ENCODE peak calls at places on chromosome X, in five cellular contexts. One of them, this sample, is unnamed.

GRCh38 chrX:120456973-120457372 is 12.1 kb downstream of the LAMP2 start:
- DNase-seq in fibroblast of lung: no peak
- DNase-seq in astrocyte: peak
- DNase-seq in endodermal cell: no peak
- DNase-seq in HepG2: no peak
- DNase-seq in this sample: peak

GRCh38 chrX:7149421-7149820 is 1.5 kb upstream of the PUDP start:
- DNase-seq in HepG2: no peak
- DNase-seq in endodermal cell: no peak
- DNase-seq in astrocyte: no peak
- DNase-seq in fibroblast of lung: no peak
- DNase-seq in this sample: no peak

GRCh38 chrX:134364711-134365110 is 95.3 kb upstream of the HPRT1 start:
- DNase-seq in astrocyte: no peak
- DNase-seq in HepG2: no peak
- DNase-seq in fibroblast of lung: peak
- DNase-seq in endodermal cell: no peak
- DNase-seq in this sample: no peak

GRCh38 chrX:44949125-44949524 is 76.1 kb downstream of the KDM6A start:
- DNase-seq in astrocyte: no peak
- DNase-seq in endodermal cell: no peak
- DNase-seq in HepG2: no peak
- DNase-seq in fibroblast of lung: no peak
- DNase-seq in this sample: no peak

GRCh38 chrX:130631011-130631410 is 229.2 kb downstream of the RBMX2 start:
- DNase-seq in endodermal cell: no peak
- DNase-seq in astrocyte: no peak
- DNase-seq in HepG2: no peak
- DNase-seq in fibroblast of lung: no peak
- DNase-seq in this sample: no peak

GRCh38 chrX:129653985-129654651 is 638 bp downstream of the APLN start:
- DNase-seq in endodermal cell: peak
- DNase-seq in fibroblast of lung: no peak
- DNase-seq in HepG2: no peak
- DNase-seq in astrocyte: no peak
- DNase-seq in this sample: peak

GRCh38 chrX:33178690-33179089 is 32.7 kb downstream of the DMD start:
- DNase-seq in HepG2: no peak
- DNase-seq in endodermal cell: no peak
- DNase-seq in fibroblast of lung: no peak
- DNase-seq in astrocyte: no peak
- DNase-seq in this sample: no peak

GRCh38 chrX:147626605-147627004 is 285.1 kb upstream of the FMR1 start:
- DNase-seq in astrocyte: no peak
- DNase-seq in endodermal cell: no peak
- DNase-seq in fibroblast of lung: no peak
- DNase-seq in HepG2: no peak
- DNase-seq in this sample: no peak

GRCh38 chrX:30301977-30302376 is 7.2 kb downstream of the NR0B1 start:
- DNase-seq in astrocyte: peak
- DNase-seq in fibroblast of lung: peak
- DNase-seq in HepG2: no peak
- DNase-seq in endodermal cell: peak
- DNase-seq in this sample: peak

GRCh38 chrX:73823473-73824004 is 260.5 kb downstream of the CHIC1 start:
- DNase-seq in endodermal cell: no peak
- DNase-seq in astrocyte: no peak
- DNase-seq in fibroblast of lung: no peak
- DNase-seq in HepG2: no peak
- DNase-seq in this sample: no peak

GRCh38 chrX:23012162-23012561 is 12.4 kb downstream of the DDX53 start:
- DNase-seq in endodermal cell: no peak
- DNase-seq in fibroblast of lung: no peak
- DNase-seq in astrocyte: no peak
- DNase-seq in HepG2: no peak
- DNase-seq in this sample: no peak

GRCh38 chrX:15349046-15349445 is 13.7 kb upstream of the PIGA start:
- DNase-seq in astrocyte: peak
- DNase-seq in fibroblast of lung: peak
- DNase-seq in endodermal cell: peak
- DNase-seq in HepG2: peak
- DNase-seq in this sample: peak

GRCh38 chrX:51336584-51336983 is 4.0 kb downstream of the NUDT10 start:
- DNase-seq in endodermal cell: peak
- DNase-seq in HepG2: peak
- DNase-seq in fibroblast of lung: peak
- DNase-seq in astrocyte: peak
- DNase-seq in this sample: peak

GRCh38 chrX:11765449-11765848 is 7.4 kb downstream of the MSL3 start:
- DNase-seq in HepG2: no peak
- DNase-seq in astrocyte: no peak
- DNase-seq in fibroblast of lung: no peak
- DNase-seq in endodermal cell: no peak
- DNase-seq in this sample: no peak

GRCh38 chrX:17860811-17861495 is at the start of gene RAI2:
- DNase-seq in endodermal cell: peak
- DNase-seq in fibroblast of lung: no peak
- DNase-seq in HepG2: no peak
- DNase-seq in astrocyte: no peak
- DNase-seq in this sample: no peak

GRCh38 chrX:16771483-16772398 is 14.5 kb upstream of the TXLNG start:
- DNase-seq in astrocyte: peak
- DNase-seq in HepG2: peak
- DNase-seq in endodermal cell: peak
- DNase-seq in fibroblast of lung: peak
- DNase-seq in this sample: peak

GRCh38 chrX:119698835-119699234 is 5.9 kb upstream of the SEPTIN6 start:
- DNase-seq in astrocyte: peak
- DNase-seq in endodermal cell: peak
- DNase-seq in fibroblast of lung: peak
- DNase-seq in HepG2: peak
- DNase-seq in this sample: peak

GRCh38 chrX:24838624-24839023 is 144.9 kb downstream of the POLA1 start:
- DNase-seq in HepG2: no peak
- DNase-seq in fibroblast of lung: peak
- DNase-seq in astrocyte: peak
- DNase-seq in endodermal cell: no peak
- DNase-seq in this sample: peak

GRCh38 chrX:13692771-13693231 is 3.9 kb downstream of the RAB9A start:
- DNase-seq in HepG2: no peak
- DNase-seq in astrocyte: peak
- DNase-seq in fibroblast of lung: no peak
- DNase-seq in endodermal cell: no peak
- DNase-seq in this sample: no peak
- H3K9ac ChIP-seq in HepG2: no peak
- H3K9ac ChIP-seq in astrocyte: no peak
- H3K9ac ChIP-seq in fibroblast of lung: no peak
- H3K9ac ChIP-seq in endodermal cell: no peak
- H3K9ac ChIP-seq in this sample: no peak

GRCh38 chrX:103330601-103331397 is 760 bp downstream of the TCEAL7 start:
- DNase-seq in astrocyte: peak
- DNase-seq in endodermal cell: peak
- DNase-seq in fibroblast of lung: peak
- DNase-seq in HepG2: no peak
- DNase-seq in this sample: no peak

DNA sequence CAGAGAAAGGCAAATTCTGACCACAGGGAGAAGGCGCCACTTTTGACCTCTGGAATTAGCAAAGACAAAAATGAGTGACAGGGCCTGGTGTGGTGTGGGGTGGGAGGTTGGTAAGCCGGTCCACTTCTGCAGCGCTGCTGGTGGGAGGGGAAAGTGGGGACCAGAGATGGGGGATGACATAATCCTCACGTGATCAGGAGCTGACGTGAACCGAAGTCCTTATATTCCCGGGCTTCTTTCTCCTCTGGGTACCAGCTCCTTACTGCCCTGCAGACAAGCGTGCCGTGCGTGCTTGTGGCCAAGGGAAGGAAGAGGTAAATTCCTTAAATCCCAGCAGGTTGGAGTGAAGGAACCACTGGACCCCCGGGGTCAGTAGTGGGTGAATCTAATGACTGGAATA is at the start of gene TCEAL7:
- DNase-seq in HepG2: no peak
- DNase-seq in endodermal cell: no peak
- DNase-seq in fibroblast of lung: peak
- DNase-seq in astrocyte: peak
- DNase-seq in this sample: no peak
- H3K9ac ChIP-seq in HepG2: no peak
- H3K9ac ChIP-seq in endodermal cell: peak
- H3K9ac ChIP-seq in fibroblast of lung: peak
- H3K9ac ChIP-seq in astrocyte: peak
- H3K9ac ChIP-seq in this sample: no peak

GRCh38 chrX:153723351-153724251 is 586 bp downstream of the BCAP31 start:
- DNase-seq in endodermal cell: peak
- DNase-seq in astrocyte: no peak
- DNase-seq in fibroblast of lung: peak
- DNase-seq in HepG2: peak
- DNase-seq in this sample: peak

GRCh38 chrX:153726286-153727107 is 1.8 kb downstream of the ABCD1 start:
- DNase-seq in fibroblast of lung: peak
- DNase-seq in astrocyte: peak
- DNase-seq in HepG2: peak
- DNase-seq in endodermal cell: peak
- DNase-seq in this sample: peak

GRCh38 chrX:153725832-153726285 is 1.2 kb downstream of the ABCD1 start:
- DNase-seq in astrocyte: no peak
- DNase-seq in endodermal cell: no peak
- DNase-seq in HepG2: no peak
- DNase-seq in fibroblast of lung: no peak
- DNase-seq in this sample: peak

GRCh38 chrX:153724252-153725038 is at the start of the genes ABCD1 and BCAP31:
- DNase-seq in HepG2: peak
- DNase-seq in astrocyte: peak
- DNase-seq in endodermal cell: peak
- DNase-seq in fibroblast of lung: peak
- DNase-seq in this sample: peak

GRCh38 chrX:153725039-153725831 is 579 bp downstream of the ABCD1 start:
- DNase-seq in HepG2: no peak
- DNase-seq in astrocyte: no peak
- DNase-seq in endodermal cell: peak
- DNase-seq in fibroblast of lung: no peak
- DNase-seq in this sample: peak
- H3K9ac ChIP-seq in HepG2: peak
- H3K9ac ChIP-seq in astrocyte: peak
- H3K9ac ChIP-seq in endodermal cell: peak
- H3K9ac ChIP-seq in fibroblast of lung: peak
- H3K9ac ChIP-seq in this sample: peak

GRCh38 chrX:39263946-39264483 is 462.8 kb downstream of the MID1IP1 start:
- DNase-seq in astrocyte: no peak
- DNase-seq in endodermal cell: no peak
- DNase-seq in HepG2: no peak
- DNase-seq in fibroblast of lung: no peak
- DNase-seq in this sample: no peak

GRCh38 chrX:39262641-39263040 is 461.4 kb downstream of the MID1IP1 start:
- DNase-seq in fibroblast of lung: no peak
- DNase-seq in astrocyte: no peak
- DNase-seq in HepG2: no peak
- DNase-seq in endodermal cell: no peak
- DNase-seq in this sample: no peak

GRCh38 chrX:39260965-39261364 is 459.7 kb downstream of the MID1IP1 start:
- DNase-seq in HepG2: no peak
- DNase-seq in endodermal cell: no peak
- DNase-seq in fibroblast of lung: no peak
- DNase-seq in astrocyte: peak
- DNase-seq in this sample: peak

GRCh38 chrX:39258331-39258730 is 457.1 kb downstream of the MID1IP1 start:
- DNase-seq in HepG2: no peak
- DNase-seq in endodermal cell: peak
- DNase-seq in fibroblast of lung: no peak
- DNase-seq in astrocyte: peak
- DNase-seq in this sample: no peak

DNA sequence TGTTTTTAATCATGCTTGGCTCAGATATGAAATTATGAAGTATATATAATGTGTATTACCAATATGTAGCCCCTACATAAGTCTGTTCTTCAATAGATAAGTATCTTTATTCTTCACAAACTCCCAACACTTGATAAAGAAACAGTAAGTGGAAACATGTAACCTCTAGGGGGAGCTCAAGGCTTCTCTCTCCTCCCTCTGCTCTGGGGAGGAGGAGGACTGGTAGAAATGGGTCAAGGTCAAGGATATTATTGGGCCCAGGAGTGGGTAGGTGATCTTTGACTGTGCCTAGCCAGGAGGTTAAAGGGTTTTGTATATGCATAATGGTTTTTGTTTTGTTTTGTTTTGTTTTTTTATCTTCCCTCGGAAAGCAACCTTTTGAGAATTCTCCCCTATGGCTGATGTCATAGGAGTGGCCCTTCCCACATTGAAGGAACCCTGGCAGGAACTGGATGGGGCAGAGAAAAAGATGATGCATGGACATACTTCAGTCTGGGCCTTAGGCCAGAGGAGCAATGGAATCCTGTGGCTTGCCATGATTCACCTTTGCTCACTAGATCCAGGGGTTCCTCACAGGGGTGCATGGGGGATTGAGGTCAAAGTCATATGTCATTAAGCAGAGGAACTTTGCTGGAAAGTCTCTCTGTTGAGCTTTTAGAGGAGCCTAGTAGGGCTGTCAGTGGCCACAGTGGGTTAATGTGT is 460.3 kb downstream of the MID1IP1 start:
- DNase-seq in fibroblast of lung: peak
- DNase-seq in endodermal cell: peak
- DNase-seq in astrocyte: peak
- DNase-seq in HepG2: peak
- DNase-seq in this sample: peak
- H3K9ac ChIP-seq in fibroblast of lung: no peak
- H3K9ac ChIP-seq in endodermal cell: no peak
- H3K9ac ChIP-seq in astrocyte: no peak
- H3K9ac ChIP-seq in HepG2: no peak
- H3K9ac ChIP-seq in this sample: no peak

GRCh38 chrX:135639066-135639815 is 74.2 kb upstream of the CT45A1 start:
- DNase-seq in HepG2: no peak
- DNase-seq in astrocyte: no peak
- DNase-seq in fibroblast of lung: no peak
- DNase-seq in endodermal cell: no peak
- DNase-seq in this sample: no peak
- H3K9ac ChIP-seq in HepG2: no peak
- H3K9ac ChIP-seq in astrocyte: no peak
- H3K9ac ChIP-seq in fibroblast of lung: no peak
- H3K9ac ChIP-seq in endodermal cell: no peak
- H3K9ac ChIP-seq in this sample: no peak

DNA sequence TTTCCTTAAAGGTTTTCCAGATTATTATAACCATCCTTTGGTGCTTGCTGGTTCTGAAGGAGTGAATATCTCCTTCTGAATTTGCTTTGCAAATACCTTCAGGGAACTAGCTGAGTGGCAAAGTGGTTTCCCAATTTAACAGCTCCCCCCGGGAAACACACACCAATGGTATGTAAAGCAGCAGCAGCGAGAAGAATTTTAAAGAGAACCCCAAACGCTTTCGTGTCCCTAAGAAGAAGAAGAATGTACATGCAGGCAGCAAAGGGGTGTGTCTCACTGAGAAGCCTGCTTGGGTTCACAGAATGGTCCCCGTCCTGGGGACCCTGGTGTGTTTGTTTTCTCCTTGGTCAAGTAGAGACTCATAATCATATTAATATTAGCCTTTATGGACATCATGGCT is 4.2 kb upstream of the AKAP17A start:
- DNase-seq in astrocyte: no peak
- DNase-seq in endodermal cell: peak
- DNase-seq in HepG2: no peak
- DNase-seq in fibroblast of lung: no peak
- DNase-seq in this sample: no peak
- H3K9ac ChIP-seq in astrocyte: no peak
- H3K9ac ChIP-seq in endodermal cell: no peak
- H3K9ac ChIP-seq in HepG2: no peak
- H3K9ac ChIP-seq in fibroblast of lung: no peak
- H3K9ac ChIP-seq in this sample: no peak